ENCODE peak calls at places on chromosome 14, in eight cellular contexts. M, H, J, A, K, Z, U and D are unnamed samples.

GRCh38 chr14:75711796-75712211 is 50.8 kb downstream of the TTLL5 start:
- DNase-seq in H (peak), M (peak), K (no peak), U (peak), Z (peak), J (peak), A (peak), D (peak)

GRCh38 chr14:24053548-24054323 is 1.9 kb downstream of the CARMIL3 start:
- DNase-seq in U (no peak), K (no peak), A (no peak), J (no peak), M (no peak), H (no peak), Z (no peak), D (no peak)

GRCh38 chr14:55117816-55118441 is 11.1 kb upstream of the LGALS3 start:
- DNase-seq in J (no peak), H (no peak), M (peak), A (peak), K (no peak), U (peak), Z (no peak), D (no peak)

GRCh38 chr14:94026173-94026885 is at the start of gene OTUB2:
- DNase-seq in J (peak), H (peak), A (peak), U (peak), Z (peak), K (peak), M (peak), D (peak)

GRCh38 chr14:21454843-21455550 is 926 bp downstream of the CHD8 start:
- DNase-seq in M (no peak), A (peak), U (peak), K (no peak), J (no peak), Z (no peak), H (no peak), D (no peak)

GRCh38 chr14:72443991-72444431 is 449.9 kb downstream of the DPF3 start:
- DNase-seq in J (no peak), M (no peak), K (no peak), A (no peak), H (no peak), U (no peak), Z (no peak), D (no peak)

GRCh38 chr14:81519200-81519998 is 14.3 kb downstream of the SEL1L start:
- DNase-seq in H (no peak), M (peak), Z (no peak), J (no peak), U (no peak), A (peak), K (no peak), D (no peak)

GRCh38 chr14:95314609-95315008 is 5.1 kb downstream of the CLMN start:
- DNase-seq in U (peak), Z (peak), A (peak), J (no peak), M (no peak), K (no peak), H (no peak), D (peak)

GRCh38 chr14:50396636-50397460 is at the start of gene CDKL1:
- DNase-seq in H (peak), M (peak), K (no peak), U (peak), Z (peak), J (peak), A (peak), D (no peak)

GRCh38 chr14:56310643-56311042 is 192.4 kb downstream of the PELI2 start:
- DNase-seq in K (no peak), H (no peak), A (peak), M (no peak), Z (no peak), U (no peak), J (no peak), D (no peak)

GRCh38 chr14:56300495-56300894 is 182.3 kb downstream of the PELI2 start:
- DNase-seq in A (peak), M (no peak), J (no peak), Z (no peak), K (no peak), H (no peak), U (peak), D (no peak)

GRCh38 chr14:92952497-92953298 is 29.7 kb downstream of the CHGA start:
- DNase-seq in Z (no peak), H (no peak), U (no peak), J (no peak), K (no peak), M (peak), A (no peak), D (no peak)

GRCh38 chr14:72675126-72675525 is 218.8 kb downstream of the DPF3 start:
- DNase-seq in K (no peak), U (no peak), Z (no peak), H (no peak), M (no peak), J (no peak), A (no peak), D (no peak)

GRCh38 chr14:105490572-105491365 is at the start of gene TEDC1:
- DNase-seq in M (peak), U (peak), J (peak), K (peak), A (peak), Z (peak), H (peak), D (peak)

GRCh38 chr14:47300801-47301200 is 374.6 kb downstream of the MDGA2 start:
- DNase-seq in A (no peak), M (no peak), U (no peak), J (no peak), H (no peak), Z (no peak), K (no peak), D (peak)

GRCh38 chr14:32662234-32662633 is 276.4 kb upstream of the NPAS3 start:
- DNase-seq in U (peak), J (no peak), K (no peak), A (peak), Z (no peak), H (no peak), M (no peak), D (no peak)

GRCh38 chr14:23610090-23610814 is 25.9 kb upstream of the DHRS2 start:
- DNase-seq in H (no peak), U (no peak), J (no peak), K (no peak), Z (no peak), M (no peak), A (no peak), D (no peak)

GRCh38 chr14:78700236-78700635 is 530.1 kb downstream of the NRXN3 start:
- DNase-seq in Z (no peak), A (peak), H (no peak), J (no peak), M (no peak), K (no peak), U (no peak), D (no peak)

GRCh38 chr14:22871962-22872832 is 657 bp downstream of the LRP10 start:
- DNase-seq in J (peak), M (peak), H (peak), Z (peak), U (peak), K (no peak), A (peak), D (no peak)

GRCh38 chr14:44820230-44820964 is 141.3 kb downstream of the KLHL28 start:
- DNase-seq in A (no peak), J (no peak), K (no peak), H (peak), U (no peak), M (no peak), Z (no peak), D (no peak)

GRCh38 chr14:56351861-56352260 is 227.7 kb upstream of the TMEM260 start:
- DNase-seq in U (peak), Z (no peak), K (no peak), A (peak), M (no peak), H (no peak), J (peak), D (no peak)

GRCh38 chr14:69612014-69612758 is 790 bp downstream of the SUSD6 start:
- DNase-seq in K (no peak), J (no peak), M (no peak), U (peak), A (peak), Z (peak), H (peak), D (no peak)

GRCh38 chr14:50943261-50943942 is 881 bp downstream of the PYGL start:
- DNase-seq in K (no peak), M (peak), H (peak), A (peak), U (peak), J (no peak), Z (peak), D (no peak)

GRCh38 chr14:83473416-83473815 is 1939.8 kb upstream of the SEL1L start:
- DNase-seq in U (no peak), J (no peak), K (no peak), A (peak), M (no peak), Z (no peak), H (no peak), D (no peak)

GRCh38 chr14:39467889-39468524 is 35.8 kb upstream of the FBXO33 start:
- DNase-seq in J (no peak), U (peak), M (no peak), H (peak), Z (no peak), A (peak), K (no peak), D (no peak)

GRCh38 chr14:76951149-76951548 is 77.4 kb downstream of the IRF2BPL start:
- DNase-seq in J (no peak), A (no peak), Z (no peak), U (no peak), K (no peak), M (no peak), H (no peak), D (no peak)

GRCh38 chr14:89681086-89682018 is 264.3 kb upstream of the FOXN3 start:
- DNase-seq in H (no peak), K (peak), Z (no peak), M (no peak), A (no peak), U (no peak), J (no peak), D (no peak)

GRCh38 chr14:104876251-104876699 is 11.2 kb downstream of the CEP170B start:
- DNase-seq in K (no peak), U (peak), Z (peak), H (peak), A (peak), M (no peak), J (no peak), D (no peak)

GRCh38 chr14:60722163-60722835 is 1.9 kb downstream of the SIX4 start:
- DNase-seq in U (peak), K (no peak), Z (peak), J (no peak), A (peak), M (no peak), H (peak), D (no peak)

DNA sequence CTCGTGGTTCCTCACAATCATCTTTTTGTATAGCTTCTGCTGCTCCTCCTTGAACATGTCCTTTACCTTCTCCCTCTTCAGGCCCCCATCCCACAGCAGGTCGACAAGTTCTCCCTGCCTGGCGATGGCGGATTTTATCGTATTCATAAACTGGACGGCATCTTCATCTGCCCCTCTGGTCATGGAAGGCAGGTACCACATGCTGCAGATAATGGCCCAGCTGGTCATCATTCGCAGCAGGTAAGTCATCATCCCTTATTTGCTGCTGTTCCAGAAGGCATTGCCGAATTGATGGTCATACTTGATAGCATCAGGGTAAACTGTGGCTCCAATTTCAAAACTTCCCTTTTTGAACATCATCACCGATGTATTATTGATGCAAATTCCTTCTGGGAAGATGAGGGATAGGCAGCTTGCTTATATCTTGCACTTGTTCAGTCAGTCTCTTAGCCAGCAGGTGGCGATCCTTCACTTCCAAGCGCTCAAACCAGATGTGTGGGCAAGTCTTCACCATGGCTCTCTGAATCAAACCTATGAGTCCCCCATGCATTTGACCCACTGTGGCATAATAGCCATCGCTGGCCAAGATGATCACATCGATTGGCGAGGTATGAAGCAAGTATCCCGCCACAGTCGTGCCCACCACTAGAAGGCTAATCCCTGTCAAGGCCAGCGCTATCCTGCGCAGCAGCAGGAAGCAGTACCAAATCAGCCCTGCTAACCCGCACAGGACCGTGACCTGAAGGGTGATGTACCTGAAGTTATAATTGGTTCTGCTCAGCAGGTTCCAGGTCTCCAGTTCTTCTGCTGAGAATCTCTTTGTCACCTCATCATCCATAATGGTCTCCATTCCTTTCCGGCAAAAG is 381.5 kb upstream of the STXBP6 start:
- DNase-seq in U (peak), H (peak), K (no peak), M (no peak), Z (no peak), J (no peak), A (peak), D (no peak)
- TF ChIP-seq CTCF in U (peak), H (peak), K (no peak), M (peak), Z (no peak), J (no peak), A (no peak), D (no peak)

GRCh38 chr14:37330910-37331309 is 133.2 kb downstream of the MIPOL1 start:
- DNase-seq in K (no peak), U (no peak), Z (no peak), A (no peak), M (no peak), H (no peak), J (no peak), D (no peak)
- H3K4me3 ChIP-seq in K (no peak), U (no peak), Z (no peak), A (no peak), M (no peak), H (no peak), J (no peak), D (no peak)

GRCh38 chr14:67763158-67763822 is 53.1 kb downstream of the ZFYVE26 start:
- DNase-seq in J (no peak), H (no peak), A (no peak), Z (no peak), K (no peak), M (no peak), U (no peak), D (no peak)

GRCh38 chr14:67768219-67768618 is 48.2 kb downstream of the ZFYVE26 start:
- DNase-seq in Z (no peak), A (no peak), K (no peak), U (no peak), J (no peak), M (no peak), H (no peak), D (no peak)

GRCh38 chr14:67765192-67765834 is 51.1 kb downstream of the ZFYVE26 start:
- DNase-seq in Z (no peak), U (no peak), K (no peak), A (no peak), M (no peak), J (no peak), H (no peak), D (no peak)

GRCh38 chr14:67764496-67764895 is 51.9 kb downstream of the ZFYVE26 start:
- DNase-seq in H (no peak), A (no peak), J (no peak), U (no peak), K (no peak), Z (no peak), M (no peak), D (no peak)

GRCh38 chr14:67766035-67766680 is 50.2 kb downstream of the ZFYVE26 start:
- DNase-seq in J (no peak), H (no peak), Z (no peak), U (no peak), M (no peak), K (no peak), A (no peak), D (no peak)
- TF ChIP-seq CTCF in J (no peak), H (no peak), Z (peak), U (no peak), M (no peak), K (no peak), A (no peak), D (no peak)

DNA sequence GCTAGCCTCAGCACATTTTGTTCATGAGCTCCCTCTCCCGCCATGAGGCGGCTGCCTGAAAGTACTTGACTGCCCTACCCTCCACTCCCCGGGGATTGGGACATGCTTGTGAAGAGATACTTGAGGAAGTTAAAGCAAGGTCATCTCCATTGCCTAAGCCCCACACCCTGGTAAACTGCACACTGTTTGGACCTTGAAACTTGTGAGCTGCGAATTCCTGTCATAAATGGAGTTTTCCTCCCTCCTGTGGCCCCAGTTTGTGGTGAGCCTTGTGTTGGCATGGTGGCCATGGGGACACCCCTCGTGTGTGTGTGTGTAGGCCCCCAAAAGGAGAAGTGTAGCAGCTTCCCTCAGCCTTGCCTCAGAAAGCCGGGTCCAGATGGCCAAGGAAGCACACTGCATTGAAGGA is 395.5 kb downstream of the ZFP36L1 start:
- DNase-seq in A (no peak), H (no peak), M (peak), U (no peak), K (no peak), Z (no peak), J (no peak), D (no peak)
- H3K4me3 ChIP-seq in A (no peak), H (no peak), M (no peak), U (no peak), K (no peak), Z (no peak), J (no peak), D (no peak)

GRCh38 chr14:74244115-74244514 is 4.9 kb downstream of the VSX2 start:
- DNase-seq in M (no peak), K (no peak), Z (no peak), H (peak), U (no peak), J (no peak), A (no peak), D (no peak)
- TF ChIP-seq CTCF in M (no peak), K (peak), Z (no peak), H (peak), U (no peak), J (peak), A (no peak), D (peak)

GRCh38 chr14:103094406-103095209 is at the start of gene EXOC3L4:
- DNase-seq in A (no peak), M (no peak), Z (no peak), J (no peak), K (no peak), U (no peak), H (no peak), D (no peak)
- H3K4me3 ChIP-seq in A (no peak), M (peak), Z (no peak), J (no peak), K (no peak), U (no peak), H (no peak), D (no peak)

GRCh38 chr14:99478133-99478532 is 2.5 kb downstream of the SETD3 start:
- DNase-seq in H (no peak), U (no peak), J (no peak), K (no peak), Z (no peak), A (no peak), M (no peak), D (no peak)

GRCh38 chr14:99480856-99481744 is at the start of the genes CCNK and SETD3:
- DNase-seq in A (peak), U (peak), K (peak), H (peak), M (peak), Z (peak), J (peak), D (peak)

GRCh38 chr14:99481745-99482099 is 513 bp downstream of the CCNK start:
- DNase-seq in Z (peak), A (peak), M (no peak), U (peak), J (no peak), H (no peak), K (no peak), D (no peak)

GRCh38 chr14:99479160-99479902 is 1.3 kb downstream of the SETD3 start:
- DNase-seq in H (peak), K (no peak), A (peak), J (no peak), M (no peak), U (peak), Z (no peak), D (no peak)

GRCh38 chr14:99479903-99480855 is 480 bp downstream of the SETD3 start:
- DNase-seq in Z (peak), A (peak), M (peak), U (peak), K (no peak), H (peak), J (peak), D (no peak)
- TF ChIP-seq CTCF in Z (no peak), A (no peak), M (no peak), U (peak), K (no peak), H (peak), J (peak), D (no peak)

GRCh38 chr14:35339761-35340406 is 47.7 kb downstream of the PSMA6 start:
- DNase-seq in A (no peak), H (no peak), U (no peak), K (no peak), Z (no peak), J (no peak), M (no peak), D (no peak)

GRCh38 chr14:35341454-35342159 is 49.4 kb downstream of the PSMA6 start:
- DNase-seq in U (peak), H (peak), K (no peak), A (peak), M (peak), Z (peak), J (peak), D (peak)

GRCh38 chr14:35343709-35344474 is 51.7 kb downstream of the PSMA6 start:
- DNase-seq in U (no peak), K (no peak), Z (no peak), A (no peak), J (no peak), H (no peak), M (no peak), D (no peak)

GRCh38 chr14:35340616-35341453 is 48.7 kb downstream of the PSMA6 start:
- DNase-seq in A (no peak), K (no peak), Z (no peak), J (no peak), M (no peak), H (no peak), U (no peak), D (no peak)

DNA sequence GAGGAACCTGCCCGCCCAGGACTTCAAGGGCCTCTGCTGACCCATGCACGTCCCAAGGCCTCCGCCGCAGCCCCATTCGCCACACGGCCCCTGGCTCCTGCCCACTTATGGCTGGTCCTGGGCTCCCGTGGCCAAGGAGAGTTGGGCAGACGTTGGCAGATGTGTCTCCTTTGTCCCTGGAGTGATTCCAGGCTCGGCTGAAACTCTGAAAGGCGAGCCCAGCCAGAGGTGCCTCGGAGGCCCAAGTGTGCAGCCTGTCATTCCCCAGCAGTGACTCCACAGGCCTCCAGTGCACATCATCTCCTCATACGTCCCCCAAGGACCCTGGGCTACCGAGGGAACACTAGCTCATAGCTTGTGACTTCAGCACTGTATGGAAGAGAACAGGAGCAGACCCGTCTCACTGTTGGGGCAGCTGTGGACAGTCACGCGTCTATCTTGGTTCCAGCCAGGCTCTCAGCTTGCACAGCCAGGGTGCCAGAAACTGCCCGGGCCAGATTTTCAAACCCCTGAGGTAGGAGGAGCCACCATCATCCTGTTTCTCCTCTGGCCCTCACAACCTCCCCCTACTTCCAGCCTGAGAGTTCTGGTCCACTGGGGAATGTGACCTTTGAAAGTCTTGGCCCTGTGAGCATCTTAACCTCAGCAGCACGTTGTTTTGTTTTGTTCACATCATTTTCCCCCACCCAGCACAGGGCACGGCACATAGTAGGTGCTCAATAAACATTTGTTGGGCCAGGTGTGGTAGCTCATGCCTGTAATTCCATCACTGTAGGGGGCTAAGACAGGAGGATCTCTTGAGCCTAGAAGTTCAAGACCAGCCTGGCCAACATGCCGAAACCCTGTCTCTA is 50.2 kb downstream of the PSMA6 start:
- DNase-seq in U (peak), H (no peak), J (no peak), K (no peak), Z (no peak), A (peak), M (peak), D (no peak)
- H3K4me3 ChIP-seq in U (no peak), H (no peak), J (no peak), K (no peak), Z (no peak), A (no peak), M (peak), D (no peak)

GRCh38 chr14:106586098-106586704 is 1059.8 kb downstream of the TMEM121 start:
- DNase-seq in H (no peak), U (no peak), Z (no peak), M (no peak), K (no peak), J (no peak), A (no peak), D (no peak)
- TF ChIP-seq CTCF in H (no peak), U (no peak), Z (no peak), M (peak), K (peak), J (no peak), A (no peak), D (no peak)